ENCODE peak calls at places on chromosomes 13 and 19, in six cellular contexts. L is activated CD4-positive, alpha-beta T cell treated with anti-CD3 and anti-CD28 coated beads, Interleukin-2, amount 50 U/mL, for 1 hour; Z is tibial artery; X is epithelial cell of esophagus; H is Daoy; R is progenitor cell of endocrine pancreas. N is an unnamed sample.

GRCh38 chr13:28411859-28412353 is 83.0 kb downstream of the FLT1 start:
- DNase-seq in R (no peak), L (no peak), X (no peak), H (no peak), Z (no peak), N (no peak)

GRCh38 chr19:27906081-27906480 is 1306.9 kb downstream of the UQCRFS1 start:
- DNase-seq in Z (no peak), L (no peak), R (no peak), X (no peak), H (no peak), N (no peak)

GRCh38 chr19:36099166-36099785 is 11.7 kb upstream of the OVOL3 start:
- DNase-seq in R (no peak), Z (no peak), X (no peak), H (no peak), L (no peak), N (no peak)

GRCh38 chr19:29666634-29667389 is 1.6 kb downstream of the PLEKHF1 start:
- DNase-seq in H (peak), X (peak), Z (peak), R (no peak), L (no peak), N (peak)

GRCh38 chr13:112592647-112593046 is 4.7 kb upstream of the TUBGCP3 start:
- DNase-seq in Z (no peak), X (peak), R (no peak), H (no peak), L (no peak), N (no peak)

GRCh38 chr19:8529369-8530006 is 15.5 kb upstream of the ZNF414 start:
- DNase-seq in Z (no peak), L (no peak), H (no peak), X (no peak), R (no peak), N (no peak)

GRCh38 chr19:10817291-10818038 is 18.5 kb downstream of the TMED1 start:
- DNase-seq in X (no peak), Z (peak), R (no peak), L (no peak), H (peak), N (peak)

GRCh38 chr13:48901786-48902185 is 73.9 kb upstream of the FNDC3A start:
- DNase-seq in H (no peak), Z (no peak), L (no peak), X (no peak), R (no peak), N (no peak)

GRCh38 chr13:45393941-45394570 is 24.1 kb downstream of the SLC25A30 start:
- DNase-seq in R (peak), L (peak), X (peak), Z (no peak), H (peak), N (peak)

GRCh38 chr19:18086590-18087138 is at the start of gene IL12RB1:
- DNase-seq in R (no peak), H (peak), Z (no peak), L (peak), X (no peak), N (peak)

GRCh38 chr19:10431943-10432735 is 11.8 kb downstream of the PDE4A start:
- DNase-seq in Z (peak), X (no peak), H (peak), R (no peak), L (peak), N (peak)

GRCh38 chr13:40376296-40376849 is 290.1 kb downstream of the FOXO1 start:
- DNase-seq in R (no peak), Z (no peak), L (no peak), H (no peak), X (no peak), N (no peak)

GRCh38 chr19:30596813-30597399 is 224.7 kb downstream of the ZNF536 start:
- DNase-seq in X (no peak), Z (no peak), L (no peak), H (no peak), R (no peak), N (no peak)

GRCh38 chr19:47610546-47610894 is 1.6 kb downstream of the BICRA start:
- DNase-seq in H (no peak), X (no peak), L (no peak), Z (no peak), R (no peak), N (no peak)

GRCh38 chr13:112700291-112701060 is 10.6 kb downstream of the ATP11A start:
- DNase-seq in X (no peak), Z (peak), H (no peak), L (no peak), R (no peak), N (no peak)

GRCh38 chr19:29389495-29389894 is 136.3 kb upstream of the VSTM2B start:
- DNase-seq in H (no peak), R (no peak), X (no peak), L (no peak), Z (no peak), N (no peak)

GRCh38 chr13:32639502-32640105 is 53.4 kb downstream of the PDS5B start:
- DNase-seq in X (peak), H (peak), L (peak), Z (peak), R (no peak), N (peak)

GRCh38 chr13:65470781-65471180 is 1759.4 kb downstream of the PCDH9 start:
- DNase-seq in H (no peak), Z (no peak), L (no peak), X (no peak), R (no peak), N (peak)

GRCh38 chr13:85549819-85550218 is 249.4 kb downstream of the SLITRK6 start:
- DNase-seq in R (no peak), X (no peak), H (no peak), Z (no peak), L (no peak), N (no peak)

GRCh38 chr19:4054471-4055208 is 12.1 kb downstream of the ZBTB7A start:
- DNase-seq in H (no peak), X (no peak), L (no peak), R (no peak), Z (no peak), N (no peak)

GRCh38 chr13:39485314-39485700 is 117.7 kb downstream of the LHFPL6 start:
- DNase-seq in H (no peak), Z (no peak), R (no peak), X (no peak), L (no peak), N (no peak)

GRCh38 chr13:27476943-27477681 is 26.7 kb upstream of the MTIF3 start:
- DNase-seq in H (peak), Z (no peak), R (no peak), X (peak), L (peak), N (peak)

GRCh38 chr13:89968468-89968867 is 1379.0 kb upstream of the MIR17HG start:
- DNase-seq in R (no peak), X (no peak), L (no peak), H (no peak), Z (no peak), N (no peak)

GRCh38 chr19:19538767-19539166 is 702 bp downstream of the CILP2 start:
- DNase-seq in R (no peak), Z (no peak), L (no peak), H (no peak), X (no peak), N (no peak)

GRCh38 chr13:71625183-71625582 is 241.8 kb downstream of the DACH1 start:
- DNase-seq in Z (no peak), L (no peak), H (no peak), R (no peak), X (no peak), N (peak)

GRCh38 chr13:109165417-109165904 is 536.0 kb downstream of the MYO16 start:
- DNase-seq in R (no peak), X (no peak), H (no peak), Z (no peak), L (no peak), N (no peak)

GRCh38 chr13:27044837-27045570 is 126.6 kb downstream of the USP12 start:
- DNase-seq in R (no peak), L (no peak), X (no peak), Z (no peak), H (peak), N (no peak)

GRCh38 chr13:106499905-106500304 is 35.6 kb downstream of the EFNB2 start:
- DNase-seq in L (no peak), H (no peak), R (no peak), X (peak), Z (no peak), N (peak)

GRCh38 chr13:75666646-75667351 is 30.7 kb downstream of the LMO7 start:
- DNase-seq in L (no peak), H (no peak), R (no peak), X (peak), Z (no peak), N (no peak)

GRCh38 chr19:12891553-12892021 is 627 bp downstream of the GCDH start:
- DNase-seq in R (no peak), H (no peak), X (no peak), L (no peak), Z (no peak), N (peak)

GRCh38 chr13:29654807-29655547 is 59.5 kb upstream of the SLC7A1 start:
- DNase-seq in R (no peak), L (no peak), H (no peak), Z (no peak), X (peak), N (peak)

GRCh38 chr19:15123900-15124299 is 16.7 kb downstream of the SYDE1 start:
- DNase-seq in R (no peak), L (no peak), H (no peak), X (no peak), Z (peak), N (no peak)

GRCh38 chr19:19224852-19225494 is 13.2 kb downstream of the NCAN start:
- DNase-seq in Z (peak), H (peak), X (peak), L (peak), R (peak), N (peak)

GRCh38 chr13:47955836-47956235 is 45.2 kb downstream of the SUCLA2 start:
- DNase-seq in L (no peak), Z (no peak), H (no peak), X (no peak), R (no peak), N (no peak)

GRCh38 chr13:31424130-31424729 is 224.5 kb downstream of the B3GLCT start:
- DNase-seq in L (peak), Z (peak), R (peak), H (peak), X (peak), N (peak)

GRCh38 chr13:63435668-63436275 is 2020.1 kb upstream of the PCDH20 start:
- DNase-seq in Z (no peak), X (peak), L (no peak), H (no peak), R (no peak), N (peak)

GRCh38 chr13:108214511-108215383 is 589 bp downstream of the LIG4 start:
- DNase-seq in H (no peak), Z (no peak), X (peak), R (no peak), L (no peak), N (peak)

GRCh38 chr19:42216653-42217521 is 590 bp downstream of the DEDD2 start:
- DNase-seq in H (peak), Z (peak), L (peak), R (peak), X (peak), N (peak)

GRCh38 chr19:15584095-15584494 is 30.9 kb upstream of the CYP4F8 start:
- DNase-seq in R (no peak), L (no peak), X (no peak), Z (no peak), H (no peak), N (no peak)